ENCODE peak calls at places on chromosome 17, in eight cellular contexts. E is AG10803, L is left ventricle myocardium inferior, U is AG04450, D is HCT116, G is thoracic aorta, R is GM23338, B is endothelial cell. I is an unnamed sample.

GRCh38 chr17:14580494-14580893 is 279.6 kb downstream of the HS3ST3B1 start:
- DNase-seq in D (no peak), B (no peak), G (no peak), L (no peak), E (peak; percentile 8), R (no peak), U (no peak), I (no peak)

GRCh38 chr17:43599835-43600234 is 53.7 kb upstream of the ETV4 start:
- DNase-seq in B (no peak), G (no peak), R (no peak), E (peak; percentile 90), U (peak; percentile 54), L (no peak), D (no peak), I (no peak)

GRCh38 chr17:50841277-50841948 is 6.0 kb downstream of the WFIKKN2 start:
- DNase-seq in E (no peak), R (no peak), B (no peak), G (no peak), U (no peak), D (no peak), L (no peak), I (no peak)

GRCh38 chr17:50830994-50831393 is 4.4 kb upstream of the WFIKKN2 start:
- DNase-seq in L (no peak), R (peak; percentile 33), G (no peak), D (no peak), E (no peak), U (no peak), B (no peak), I (no peak)

GRCh38 chr17:7405413-7405881 is 1.6 kb upstream of the TMEM256 start:
- DNase-seq in G (no peak), R (peak; percentile 41), E (no peak), L (no peak), B (no peak), U (no peak), D (no peak), I (no peak)

GRCh38 chr17:77409282-77410161 is 268.8 kb downstream of the SEC14L1 start:
- DNase-seq in U (no peak), G (peak; percentile 71), L (peak; percentile 79), B (no peak), E (peak; percentile 82), R (peak; percentile 88), D (no peak), I (no peak)

GRCh38 chr17:59124665-59125064 is 18.0 kb upstream of the TRIM37 start:
- DNase-seq in U (no peak), E (no peak), L (no peak), G (no peak), B (no peak), D (no peak), R (no peak), I (no peak)

GRCh38 chr17:16470302-16470701 is 21.7 kb downstream of the LRRC75A start:
- DNase-seq in B (no peak), U (no peak), L (no peak), G (no peak), D (no peak), E (no peak), R (no peak), I (no peak)

GRCh38 chr17:63516910-63517824 is 6.0 kb upstream of the KCNH6 start:
- DNase-seq in U (peak; percentile 21), B (no peak), E (peak; percentile 48), L (no peak), R (no peak), G (no peak), D (peak; percentile 86), I (no peak)

GRCh38 chr17:15453246-15453645 is 14.2 kb downstream of the CDRT4 start:
- DNase-seq in G (no peak), B (no peak), U (no peak), E (peak; percentile 82), D (no peak), R (no peak), L (no peak), I (no peak)

GRCh38 chr17:50499270-50499669 is 9.0 kb upstream of the MYCBPAP start:
- DNase-seq in G (no peak), B (no peak), E (no peak), L (no peak), D (no peak), U (no peak), R (no peak), I (no peak)

GRCh38 chr17:51389875-51390274 is 129.5 kb downstream of the UTP18 start:
- DNase-seq in E (no peak), R (no peak), U (no peak), B (no peak), D (no peak), G (no peak), L (no peak), I (no peak)

GRCh38 chr17:82893779-82894178 is 54.0 kb upstream of the ZNF750 start:
- DNase-seq in R (no peak), U (no peak), G (no peak), D (no peak), B (no peak), L (no peak), E (peak; percentile 25), I (no peak)

GRCh38 chr17:46201491-46201890 is 8.3 kb upstream of the KANSL1 start:
- DNase-seq in R (no peak), U (no peak), E (no peak), L (no peak), G (no peak), B (no peak), D (no peak), I (no peak)

GRCh38 chr17:57108656-57109392 is 23.8 kb downstream of the AKAP1 start:
- DNase-seq in G (peak; percentile 58), E (no peak), L (no peak), R (no peak), D (no peak), B (no peak), U (no peak), I (no peak)

GRCh38 chr17:57109393-57110151 is 24.5 kb downstream of the AKAP1 start:
- DNase-seq in B (peak; percentile 23), U (no peak), L (peak; percentile 75), G (no peak), D (no peak), R (peak; percentile 63), E (no peak), I (no peak)

GRCh38 chr17:57111386-57111785 is 26.3 kb downstream of the AKAP1 start:
- DNase-seq in L (no peak), R (no peak), E (no peak), D (no peak), B (no peak), G (no peak), U (no peak), I (no peak)

GRCh38 chr17:57110579-57111367 is 25.7 kb downstream of the AKAP1 start:
- DNase-seq in L (no peak), D (no peak), R (no peak), U (no peak), G (no peak), B (no peak), E (no peak), I (no peak)

DNA sequence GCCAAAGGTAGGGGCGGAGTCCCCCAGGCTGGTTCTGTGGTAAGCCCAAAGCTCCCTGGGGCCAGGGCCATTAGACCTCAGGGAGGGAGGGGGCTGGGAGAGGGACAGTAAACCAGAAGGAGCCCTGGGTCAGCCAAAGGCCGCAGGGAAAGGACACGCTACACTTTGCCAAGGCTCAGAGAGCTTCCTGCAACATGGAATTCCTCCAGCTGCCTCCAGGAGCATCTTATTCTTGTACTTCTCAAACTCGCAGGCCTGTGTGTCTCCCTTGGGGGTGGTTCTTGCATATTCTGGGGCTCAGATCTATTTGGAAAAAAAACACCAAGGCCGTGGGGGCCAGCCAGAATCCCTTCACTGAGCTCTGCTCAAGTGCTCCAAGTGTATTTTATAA is 25.1 kb downstream of the AKAP1 start:
- DNase-seq in R (peak; percentile 31), E (no peak), G (no peak), D (no peak), L (peak; percentile 61), U (no peak), B (no peak), I (no peak)
- TF ChIP-seq CTCF in R (no peak), E (no peak), G (peak; percentile 12), D (no peak), L (peak; percentile 36), U (no peak), B (no peak), I (no peak)

GRCh38 chr17:41680426-41681040 is 8.2 kb upstream of the EIF1 start:
- DNase-seq in R (no peak), D (no peak), G (no peak), E (no peak), B (no peak), U (no peak), L (no peak), I (no peak)

GRCh38 chr17:41678411-41678906 is 10.2 kb upstream of the EIF1 start:
- DNase-seq in L (no peak), R (no peak), D (no peak), G (no peak), U (no peak), E (no peak), B (no peak), I (no peak)

GRCh38 chr17:41681776-41682175 is 6.9 kb upstream of the EIF1 start:
- DNase-seq in R (no peak), U (no peak), L (no peak), E (no peak), D (no peak), B (no peak), G (no peak), I (no peak)

GRCh38 chr17:41679740-41680425 is 8.8 kb upstream of the EIF1 start:
- DNase-seq in E (no peak), L (no peak), G (no peak), B (no peak), U (no peak), D (no peak), R (no peak), I (no peak)

GRCh38 chr17:41678907-41679739 is 9.6 kb upstream of the EIF1 start:
- DNase-seq in U (no peak), E (peak; percentile 59), R (no peak), G (no peak), D (no peak), B (no peak), L (no peak), I (no peak)
- TF ChIP-seq CTCF in U (no peak), E (peak; percentile 27), R (peak; percentile 25), G (no peak), D (peak; percentile 23), B (no peak), L (peak; percentile 27), I (no peak)

GRCh38 chr17:81733507-81734404 is 21.7 kb downstream of the SLC25A10 start:
- DNase-seq in G (no peak), U (no peak), L (peak; percentile 83), B (peak; percentile 85), D (peak; percentile 62), R (peak; percentile 89), E (peak; percentile 60), I (peak; percentile 49)
- TF ChIP-seq CTCF in G (peak; percentile 93), U (peak; percentile 84), L (peak; percentile 95), B (peak; percentile 81), D (peak; percentile 91), R (peak; percentile 82), E (peak; percentile 78), I (no peak)

DNA sequence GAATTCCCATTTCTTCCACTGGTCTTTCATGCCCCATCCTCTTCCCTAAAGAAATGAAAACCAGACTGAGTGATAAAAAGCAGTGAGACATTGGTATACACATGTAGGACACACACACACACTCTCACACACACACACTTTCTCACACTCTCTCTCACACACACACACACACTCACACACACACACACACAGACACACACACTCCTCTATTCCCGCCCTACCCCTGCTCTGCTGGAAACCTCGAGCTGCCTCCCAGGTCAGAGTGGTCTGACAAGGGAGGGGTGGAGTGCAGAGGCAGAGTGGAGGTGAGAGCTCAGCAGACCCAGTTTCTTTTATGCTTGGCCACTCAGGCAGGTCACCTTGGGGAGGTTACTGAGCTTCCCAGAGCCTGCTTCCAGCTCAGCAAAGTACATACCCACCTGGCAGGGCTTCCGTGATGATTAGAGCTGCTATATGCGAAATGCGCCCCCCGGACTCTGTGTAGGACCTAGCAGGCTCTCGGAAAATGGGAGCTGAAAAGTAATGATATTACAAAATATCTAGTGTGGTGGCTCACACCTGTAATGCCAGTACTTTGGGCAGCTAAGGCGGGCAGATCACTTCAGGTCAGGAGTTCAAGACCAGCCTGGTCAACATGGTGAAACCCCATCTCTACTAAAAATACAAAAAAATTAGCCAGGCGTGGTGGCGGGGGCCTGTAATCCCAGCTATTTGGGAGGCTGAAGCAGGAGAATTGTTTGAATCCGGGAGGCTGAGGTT is 30.7 kb downstream of the CCR7 start:
- DNase-seq in U (no peak), D (no peak), L (no peak), E (peak; percentile 59), B (no peak), R (no peak), G (no peak), I (no peak)
- TF ChIP-seq CTCF in U (no peak), D (no peak), L (no peak), E (peak; percentile 8), B (no peak), R (no peak), G (no peak), I (no peak)

I was measured in omental fat pad.